ENCODE peak calls at places on chromosomes 3 and 15, in five cellular contexts. One of them, this sample, is unnamed.
A peak's percentile ranks its signal among the peaks of the same experiment; 100 is the strongest.

GRCh38 chr3:12198301-12198700 is 39.6 kb upstream of the TIMP4 start:
- DNase-seq in heart left ventricle: no peak
- DNase-seq in psoas muscle: no peak
- DNase-seq in lung: no peak
- DNase-seq in esophagus squamous epithelium: no peak
- DNase-seq in this sample: no peak

GRCh38 chr3:14391033-14391432 is 11.4 kb upstream of the SLC6A6 start:
- DNase-seq in heart left ventricle: no peak
- DNase-seq in psoas muscle: peak; percentile 75
- DNase-seq in lung: no peak
- DNase-seq in esophagus squamous epithelium: no peak
- DNase-seq in this sample: no peak

GRCh38 chr3:106399208-106399607 is 530.4 kb upstream of the CBLB start:
- DNase-seq in heart left ventricle: no peak
- DNase-seq in psoas muscle: no peak
- DNase-seq in lung: no peak
- DNase-seq in esophagus squamous epithelium: no peak
- DNase-seq in this sample: no peak

GRCh38 chr3:169365993-169366915 is 297.3 kb downstream of the MECOM start:
- DNase-seq in heart left ventricle: no peak
- DNase-seq in psoas muscle: no peak
- DNase-seq in lung: no peak
- DNase-seq in esophagus squamous epithelium: no peak
- DNase-seq in this sample: no peak

GRCh38 chr3:99859855-99860254 is 42.2 kb downstream of the CMSS1 start:
- DNase-seq in heart left ventricle: no peak
- DNase-seq in psoas muscle: no peak
- DNase-seq in lung: no peak
- DNase-seq in esophagus squamous epithelium: no peak
- DNase-seq in this sample: no peak

GRCh38 chr3:138114988-138115971 is at the start of gene DZIP1L:
- DNase-seq in heart left ventricle: peak; percentile 84
- DNase-seq in psoas muscle: peak; percentile 60
- DNase-seq in lung: peak; percentile 57
- DNase-seq in esophagus squamous epithelium: no peak
- DNase-seq in this sample: no peak

GRCh38 chr3:14216257-14217048 is 37.8 kb downstream of the LSM3 start:
- DNase-seq in heart left ventricle: peak; percentile 55
- DNase-seq in psoas muscle: no peak
- DNase-seq in lung: peak; percentile 77
- DNase-seq in esophagus squamous epithelium: no peak
- DNase-seq in this sample: no peak

GRCh38 chr3:150238043-150238802 is 169.9 kb upstream of the TSC22D2 start:
- DNase-seq in heart left ventricle: no peak
- DNase-seq in psoas muscle: no peak
- DNase-seq in lung: no peak
- DNase-seq in esophagus squamous epithelium: no peak
- DNase-seq in this sample: no peak

GRCh38 chr15:54187325-54187724 is 209.1 kb downstream of the UNC13C start:
- DNase-seq in heart left ventricle: no peak
- DNase-seq in psoas muscle: no peak
- DNase-seq in lung: no peak
- DNase-seq in esophagus squamous epithelium: no peak
- DNase-seq in this sample: no peak

GRCh38 chr15:87826119-87826730 is 430.3 kb downstream of the NTRK3 start:
- DNase-seq in heart left ventricle: no peak
- DNase-seq in psoas muscle: no peak
- DNase-seq in lung: no peak
- DNase-seq in esophagus squamous epithelium: no peak
- DNase-seq in this sample: no peak

GRCh38 chr3:40505599-40506462 is at the start of gene ZNF620:
- DNase-seq in heart left ventricle: peak; percentile 84
- DNase-seq in psoas muscle: peak; percentile 75
- DNase-seq in lung: peak; percentile 84
- DNase-seq in esophagus squamous epithelium: no peak
- DNase-seq in this sample: peak; percentile 35

GRCh38 chr3:125212509-125213372 is at the start of gene SLC12A8:
- DNase-seq in heart left ventricle: no peak
- DNase-seq in psoas muscle: no peak
- DNase-seq in lung: no peak
- DNase-seq in esophagus squamous epithelium: no peak
- DNase-seq in this sample: no peak

GRCh38 chr3:170327040-170327808 is 30.3 kb upstream of the SKIL start:
- DNase-seq in heart left ventricle: no peak
- DNase-seq in psoas muscle: no peak
- DNase-seq in lung: no peak
- DNase-seq in esophagus squamous epithelium: no peak
- DNase-seq in this sample: no peak

GRCh38 chr3:71139501-71139900 is 444.0 kb downstream of the FOXP1 start:
- DNase-seq in heart left ventricle: no peak
- DNase-seq in psoas muscle: no peak
- DNase-seq in lung: no peak
- DNase-seq in esophagus squamous epithelium: no peak
- DNase-seq in this sample: no peak
- H3K4me1 ChIP-seq in heart left ventricle: no peaks in the 10 kb centered on the region
- H3K4me1 ChIP-seq in psoas muscle: peaks cover 21% of the 10 kb centered on the region
- H3K4me1 ChIP-seq in lung: no peaks in the 10 kb centered on the region
- H3K4me1 ChIP-seq in esophagus squamous epithelium: no peaks in the 10 kb centered on the region
- H3K4me1 ChIP-seq in this sample: peaks cover 30% of the 10 kb centered on the region

DNA sequence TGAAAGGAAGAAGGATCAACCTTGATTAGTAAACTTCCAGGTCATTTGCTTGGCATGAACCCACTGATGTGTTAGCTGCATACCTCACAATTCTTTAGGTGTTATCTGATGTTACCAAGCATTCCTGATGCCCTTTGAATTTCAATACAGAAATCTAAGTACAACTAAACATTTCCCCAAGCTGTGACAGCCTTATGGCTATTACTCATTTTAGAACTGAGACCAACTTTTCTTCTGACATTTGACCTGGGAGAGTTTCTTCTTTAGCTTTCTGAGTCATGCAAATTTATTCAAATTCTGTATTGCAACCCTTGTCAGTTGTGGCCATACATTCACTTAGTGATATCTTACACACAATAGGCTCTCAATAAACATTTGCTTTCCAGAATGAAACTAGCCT is 124.3 kb downstream of the TIGIT start:
- DNase-seq in heart left ventricle: no peak
- DNase-seq in psoas muscle: no peak
- DNase-seq in lung: no peak
- DNase-seq in esophagus squamous epithelium: no peak
- DNase-seq in this sample: no peak
- H3K36me3 ChIP-seq in heart left ventricle: no peaks in the 10 kb centered on the region
- H3K36me3 ChIP-seq in psoas muscle: no peaks in the 10 kb centered on the region
- H3K36me3 ChIP-seq in lung: no peaks in the 10 kb centered on the region
- H3K36me3 ChIP-seq in esophagus squamous epithelium: no peaks in the 10 kb centered on the region
- H3K36me3 ChIP-seq in this sample: no peaks in the 10 kb centered on the region

GRCh38 chr3:128355549-128355930 is 111.2 kb downstream of the DNAJB8 start:
- DNase-seq in heart left ventricle: no peak
- DNase-seq in psoas muscle: no peak
- DNase-seq in lung: no peak
- DNase-seq in esophagus squamous epithelium: no peak
- DNase-seq in this sample: no peak

GRCh38 chr3:128357538-128357937 is 109.2 kb downstream of the DNAJB8 start:
- DNase-seq in heart left ventricle: no peak
- DNase-seq in psoas muscle: no peak
- DNase-seq in lung: no peak
- DNase-seq in esophagus squamous epithelium: no peak
- DNase-seq in this sample: no peak

GRCh38 chr3:128353991-128354687 is 112.6 kb downstream of the DNAJB8 start:
- DNase-seq in heart left ventricle: no peak
- DNase-seq in psoas muscle: no peak
- DNase-seq in lung: no peak
- DNase-seq in esophagus squamous epithelium: no peak
- DNase-seq in this sample: no peak

GRCh38 chr3:128353361-128353965 is 113.2 kb downstream of the DNAJB8 start:
- DNase-seq in heart left ventricle: no peak
- DNase-seq in psoas muscle: no peak
- DNase-seq in lung: no peak
- DNase-seq in esophagus squamous epithelium: no peak
- DNase-seq in this sample: no peak

DNA sequence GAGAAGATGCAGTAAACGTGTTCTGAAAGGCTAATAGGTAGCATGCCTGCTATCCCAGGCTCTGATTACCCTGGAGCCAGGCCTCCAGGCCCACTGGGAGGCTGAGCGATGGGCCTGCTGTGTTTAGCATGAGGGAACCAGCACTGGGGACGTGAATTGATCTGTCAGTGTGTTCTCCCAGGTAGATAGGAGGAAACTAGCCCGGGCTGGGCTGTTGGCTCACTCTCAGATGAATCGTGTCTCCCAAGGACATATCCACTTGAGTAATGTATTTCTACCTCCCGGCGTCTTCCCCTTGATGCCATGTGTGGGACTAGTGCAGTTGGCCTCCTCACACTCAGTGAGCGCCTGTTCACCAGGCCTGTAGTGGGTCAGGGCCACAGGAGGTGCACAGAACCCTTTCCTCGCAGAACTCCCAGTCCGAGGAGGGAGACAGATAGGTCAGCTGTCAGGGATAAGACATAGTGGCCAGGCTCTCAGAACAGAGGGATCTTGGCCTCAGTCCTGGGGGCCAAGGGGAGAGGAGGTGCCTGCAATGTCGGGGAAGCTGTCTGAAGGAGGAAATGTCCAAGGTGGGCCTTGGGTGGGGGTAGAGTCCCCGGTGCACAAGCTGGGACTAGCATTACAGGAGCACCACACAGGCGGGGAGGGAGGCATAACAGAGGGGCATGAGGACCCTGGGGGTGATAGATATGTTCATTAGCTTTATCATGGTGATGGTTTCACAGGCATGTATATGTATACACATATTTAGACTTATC is 111.7 kb downstream of the DNAJB8 start:
- DNase-seq in heart left ventricle: no peak
- DNase-seq in psoas muscle: no peak
- DNase-seq in lung: no peak
- DNase-seq in esophagus squamous epithelium: no peak
- DNase-seq in this sample: no peak
- H3K9me3 ChIP-seq in heart left ventricle: no peaks in the 10 kb centered on the region
- H3K9me3 ChIP-seq in psoas muscle: no peaks in the 10 kb centered on the region
- H3K9me3 ChIP-seq in lung: no peaks in the 10 kb centered on the region
- H3K9me3 ChIP-seq in esophagus squamous epithelium: no peaks in the 10 kb centered on the region
- H3K9me3 ChIP-seq in this sample: no peaks in the 10 kb centered on the region

GRCh38 chr15:52667597-52667996 is 11.6 kb downstream of the ATOSA start:
- DNase-seq in heart left ventricle: no peak
- DNase-seq in psoas muscle: no peak
- DNase-seq in lung: no peak
- DNase-seq in esophagus squamous epithelium: no peak
- DNase-seq in this sample: no peak

GRCh38 chr15:52668133-52668532 is 11.1 kb downstream of the ATOSA start:
- DNase-seq in heart left ventricle: no peak
- DNase-seq in psoas muscle: no peak
- DNase-seq in lung: no peak
- DNase-seq in esophagus squamous epithelium: no peak
- DNase-seq in this sample: no peak

GRCh38 chr15:52672661-52673060 is 6.5 kb downstream of the ATOSA start:
- DNase-seq in heart left ventricle: no peak
- DNase-seq in psoas muscle: no peak
- DNase-seq in lung: no peak
- DNase-seq in esophagus squamous epithelium: no peak
- DNase-seq in this sample: no peak

GRCh38 chr15:52673312-52673711 is 5.9 kb downstream of the ATOSA start:
- DNase-seq in heart left ventricle: no peak
- DNase-seq in psoas muscle: no peak
- DNase-seq in lung: no peak
- DNase-seq in esophagus squamous epithelium: no peak
- DNase-seq in this sample: no peak

GRCh38 chr15:52670087-52670486 is 9.1 kb downstream of the ATOSA start:
- DNase-seq in heart left ventricle: no peak
- DNase-seq in psoas muscle: no peak
- DNase-seq in lung: no peak
- DNase-seq in esophagus squamous epithelium: no peak
- DNase-seq in this sample: no peak
- H3K4me1 ChIP-seq in heart left ventricle: peaks cover 9% of the 10 kb centered on the region
- H3K4me1 ChIP-seq in psoas muscle: peaks cover 56% of the 10 kb centered on the region
- H3K4me1 ChIP-seq in lung: peaks cover 21% of the 10 kb centered on the region
- H3K4me1 ChIP-seq in esophagus squamous epithelium: peaks cover 6% of the 10 kb centered on the region
- H3K4me1 ChIP-seq in this sample: peaks cover 21% of the 10 kb centered on the region

GRCh38 chr3:9794400-9794799 is 1.5 kb downstream of the ARPC4 start:
- DNase-seq in heart left ventricle: no peak
- DNase-seq in psoas muscle: no peak
- DNase-seq in lung: no peak
- DNase-seq in esophagus squamous epithelium: no peak
- DNase-seq in this sample: no peak
- H3K36me3 ChIP-seq in heart left ventricle: peaks cover 55% of the 10 kb centered on the region
- H3K36me3 ChIP-seq in psoas muscle: peaks cover 3% of the 10 kb centered on the region
- H3K36me3 ChIP-seq in lung: peaks cover 21% of the 10 kb centered on the region
- H3K36me3 ChIP-seq in esophagus squamous epithelium: peaks cover 9% of the 10 kb centered on the region
- H3K36me3 ChIP-seq in this sample: peaks cover 23% of the 10 kb centered on the region

DNA sequence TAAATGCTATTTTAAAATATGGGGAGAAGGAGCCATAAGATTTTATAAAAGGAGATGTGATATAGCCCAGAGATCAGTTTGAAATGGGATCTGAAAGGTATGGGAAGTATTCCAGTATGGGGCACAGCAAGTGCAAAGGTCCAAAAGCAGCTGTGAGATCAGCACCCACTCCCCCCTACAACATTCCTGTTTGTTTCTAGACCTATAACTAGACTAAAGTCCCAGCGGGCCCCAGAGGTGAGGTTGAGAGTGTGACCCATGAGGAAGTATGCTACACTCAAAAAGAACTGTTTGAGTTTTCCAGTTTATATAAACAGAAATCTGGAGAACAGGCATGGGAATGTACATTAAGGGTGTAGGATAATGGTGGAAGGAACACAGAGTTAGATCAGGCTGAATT is 152.5 kb downstream of the TBC1D5 start:
- DNase-seq in heart left ventricle: no peak
- DNase-seq in psoas muscle: no peak
- DNase-seq in lung: no peak
- DNase-seq in esophagus squamous epithelium: no peak
- DNase-seq in this sample: no peak
- H3K9me3 ChIP-seq in heart left ventricle: peaks cover 25% of the 10 kb centered on the region
- H3K9me3 ChIP-seq in psoas muscle: peaks cover 11% of the 10 kb centered on the region
- H3K9me3 ChIP-seq in lung: peaks cover 9% of the 10 kb centered on the region
- H3K9me3 ChIP-seq in esophagus squamous epithelium: peaks cover 18% of the 10 kb centered on the region
- H3K9me3 ChIP-seq in this sample: no peaks in the 10 kb centered on the region

GRCh38 chr15:98692213-98692612 is 43.9 kb downstream of the IGF1R start:
- DNase-seq in heart left ventricle: no peak
- DNase-seq in psoas muscle: no peak
- DNase-seq in lung: no peak
- DNase-seq in esophagus squamous epithelium: no peak
- DNase-seq in this sample: no peak
- H3K4me1 ChIP-seq in heart left ventricle: peaks cover 9% of the 10 kb centered on the region
- H3K4me1 ChIP-seq in psoas muscle: peaks cover 36% of the 10 kb centered on the region
- H3K4me1 ChIP-seq in lung: peaks cover 34% of the 10 kb centered on the region
- H3K4me1 ChIP-seq in esophagus squamous epithelium: peaks cover 10% of the 10 kb centered on the region
- H3K4me1 ChIP-seq in this sample: no peaks in the 10 kb centered on the region

DNA sequence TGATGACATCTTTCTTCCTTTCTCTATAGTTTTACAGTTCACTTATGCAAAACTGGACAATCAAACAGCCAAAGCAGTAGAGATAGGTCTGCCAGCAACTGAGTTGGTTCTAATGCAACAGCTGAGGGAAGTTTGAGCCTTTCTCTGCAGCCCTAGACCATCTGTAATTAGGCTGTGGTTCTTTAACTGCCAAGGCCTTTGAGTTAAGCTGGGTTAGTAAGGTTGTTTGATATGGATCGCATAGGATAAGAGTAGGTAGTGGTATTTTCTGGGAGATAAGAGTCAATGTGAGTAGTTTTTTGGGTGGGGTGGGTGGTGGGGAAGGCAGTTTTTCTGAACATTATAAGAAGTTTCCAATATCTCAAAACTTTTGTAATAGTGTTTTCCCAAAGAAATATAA is 2.9 kb downstream of the RPL39L start:
- DNase-seq in heart left ventricle: no peak
- DNase-seq in psoas muscle: no peak
- DNase-seq in lung: no peak
- DNase-seq in esophagus squamous epithelium: no peak
- DNase-seq in this sample: no peak
- H3K36me3 ChIP-seq in heart left ventricle: no peaks in the 10 kb centered on the region
- H3K36me3 ChIP-seq in psoas muscle: no peaks in the 10 kb centered on the region
- H3K36me3 ChIP-seq in lung: no peaks in the 10 kb centered on the region
- H3K36me3 ChIP-seq in esophagus squamous epithelium: no peaks in the 10 kb centered on the region
- H3K36me3 ChIP-seq in this sample: no peaks in the 10 kb centered on the region

This sample was measured in CD4-positive, alpha-beta memory T cell.